ENCODE peak calls at places on chromosomes 13 and 19, in nine cellular contexts. P, H, M, G, J, O, N, L and F are unnamed samples. For H3K4me1, the result is how much of the 10 kb centered on the place peaks cover.

GRCh38 chr19:47755762-47756626 is 10.6 kb downstream of the NOP53 start:
- DNase-seq in P (no peak), O (no peak), L (no peak), J (no peak), N (no peak), M (no peak), H (no peak), G (no peak), F (no peak)

GRCh38 chr13:27770809-27771208 is 21.5 kb upstream of the GSX1 start:
- DNase-seq in G (peak), O (no peak), H (no peak), N (no peak), L (peak), J (peak), P (no peak), M (no peak), F (no peak)

GRCh38 chr19:19170053-19170945 is at the start of gene MEF2B:
- DNase-seq in H (no peak), O (peak), P (peak), J (peak), N (peak), L (peak), M (peak), G (peak), F (peak)

GRCh38 chr19:32691952-32692726 is 518 bp downstream of the NUDT19 start:
- DNase-seq in M (no peak), O (no peak), N (peak), P (no peak), J (peak), H (peak), L (no peak), G (peak), F (peak)

GRCh38 chr19:30256510-30256850 is 115.7 kb upstream of the ZNF536 start:
- DNase-seq in N (no peak), G (no peak), O (no peak), H (no peak), J (peak), M (no peak), L (no peak), P (no peak), F (no peak)

GRCh38 chr13:106277483-106278154 is 257.8 kb downstream of the EFNB2 start:
- DNase-seq in P (no peak), L (no peak), H (no peak), G (no peak), N (no peak), O (no peak), J (no peak), M (no peak), F (no peak)

GRCh38 chr19:45442927-45443461 is 19.3 kb upstream of the ERCC1 start:
- DNase-seq in N (peak), H (peak), P (no peak), L (no peak), J (peak), M (peak), O (no peak), G (peak), F (no peak)

GRCh38 chr13:20129076-20129475 is 31.8 kb downstream of the GJA3 start:
- DNase-seq in O (peak), P (no peak), M (no peak), G (no peak), H (peak), J (no peak), L (no peak), N (no peak), F (no peak)

GRCh38 chr13:38518328-38518727 is 168.5 kb upstream of the FREM2 start:
- DNase-seq in P (no peak), M (no peak), L (no peak), N (no peak), G (no peak), H (no peak), J (no peak), O (no peak), F (no peak)

GRCh38 chr19:56316728-56317127 is 2.1 kb upstream of the ZSCAN5A start:
- DNase-seq in G (no peak), H (no peak), P (no peak), L (peak), N (no peak), J (no peak), M (no peak), O (no peak), F (no peak)

GRCh38 chr19:56321981-56322558 is 7.4 kb upstream of the ZSCAN5A start:
- DNase-seq in J (no peak), G (no peak), O (no peak), M (no peak), P (no peak), H (no peak), N (no peak), L (no peak), F (no peak)

GRCh38 chr19:56317749-56318148 is 3.1 kb upstream of the ZSCAN5A start:
- DNase-seq in M (no peak), G (no peak), O (no peak), P (no peak), J (no peak), N (no peak), L (no peak), H (no peak), F (no peak)

GRCh38 chr19:56324425-56324824 is 9.8 kb upstream of the ZSCAN5A start:
- DNase-seq in H (no peak), O (no peak), M (no peak), G (no peak), N (no peak), J (no peak), P (no peak), L (no peak), F (no peak)

GRCh38 chr19:56321254-56321980 is 6.8 kb upstream of the ZSCAN5A start:
- DNase-seq in M (no peak), N (no peak), O (no peak), H (no peak), G (no peak), L (no peak), P (no peak), J (peak), F (no peak)
- TF ChIP-seq EP300 in M (no peak), N (no peak), O (no peak), H (no peak), G (no peak), L (no peak), P (no peak), J (no peak), F (no peak)

DNA sequence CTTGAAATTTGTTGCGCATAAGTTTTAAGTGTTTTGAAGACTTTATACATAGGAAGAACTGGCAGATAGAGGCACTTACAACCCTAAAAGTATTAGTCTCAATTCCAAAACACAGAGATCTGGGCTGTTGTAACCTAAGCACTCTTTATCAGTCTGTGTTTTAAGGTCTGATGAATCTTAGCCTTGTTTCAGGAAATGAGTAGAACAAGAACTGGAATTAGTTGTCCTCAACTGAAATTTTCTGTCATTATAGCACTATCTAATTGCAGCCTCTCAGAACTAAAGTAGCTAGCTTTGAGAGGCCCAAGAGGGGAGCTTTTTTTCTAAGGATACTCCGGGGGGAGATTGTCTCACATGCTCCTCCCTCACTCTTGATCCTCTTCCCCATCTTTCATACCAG is 13.0 kb downstream of the HNRNPM start:
- DNase-seq in L (no peak), J (no peak), N (no peak), O (no peak), G (no peak), M (no peak), P (no peak), H (no peak), F (no peak)
- H3K4me1 ChIP-seq in L (half or more), J (under half), N (half or more), O (half or more), G (half or more), M (half or more), P (under half), H (half or more), F (under half)

DNA sequence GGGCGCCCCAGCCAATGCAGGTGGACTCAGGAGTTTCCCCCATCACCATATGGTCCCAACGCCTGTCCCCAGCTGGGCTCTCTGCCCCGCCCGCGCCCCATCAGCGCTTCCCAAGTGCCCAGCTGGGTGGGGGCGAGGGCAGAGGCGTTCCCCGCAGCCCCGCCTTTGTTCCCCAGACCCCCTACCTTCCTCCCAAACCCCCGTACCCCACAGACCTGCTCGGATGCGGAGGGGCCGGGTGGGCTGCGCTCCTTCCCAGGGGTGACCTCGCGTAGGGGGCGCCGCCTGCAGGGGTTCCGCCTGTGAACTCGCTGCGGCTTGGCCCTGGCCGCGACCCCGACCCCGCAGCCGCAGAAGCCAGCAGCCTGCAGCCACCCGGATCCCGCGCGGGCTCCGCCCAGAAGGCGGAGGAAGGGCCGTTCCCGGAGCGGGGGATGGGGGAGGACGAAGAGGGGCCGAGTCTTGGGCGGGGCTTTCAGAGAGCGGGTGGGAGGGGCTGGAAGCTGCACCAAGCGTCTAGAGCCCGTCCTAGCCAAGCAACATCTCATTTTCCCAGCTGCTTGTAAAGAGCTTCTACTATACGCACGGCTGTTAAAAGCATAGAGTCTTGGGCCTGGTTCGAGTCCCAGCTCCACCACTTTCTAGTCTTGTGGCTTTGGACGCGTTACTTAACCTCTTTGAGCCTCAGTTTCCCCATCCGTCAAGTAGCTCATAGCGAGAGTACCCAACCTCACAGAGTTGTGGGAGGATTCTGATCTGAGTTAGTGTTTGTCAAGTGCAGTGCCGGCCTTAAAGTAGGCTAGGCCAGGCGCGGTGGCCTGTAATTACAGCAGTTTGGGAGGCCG is at the start of gene RAB3D:
- DNase-seq in P (peak), O (peak), M (peak), J (peak), N (peak), L (peak), H (peak), G (peak), F (peak)
- TF ChIP-seq EP300 in P (no peak), O (no peak), M (peak), J (no peak), N (no peak), L (no peak), H (no peak), G (no peak), F (no peak)

GRCh38 chr19:39434123-39435076 is 1.3 kb downstream of the RPS16 start:
- DNase-seq in O (no peak), J (no peak), P (no peak), H (no peak), M (no peak), N (no peak), L (no peak), G (peak), F (no peak)
- H3K4me1 ChIP-seq in O (under half), J (under half), P (under half), H (under half), M (half or more), N (half or more), L (half or more), G (half or more), F (under half)

GRCh38 chr13:34611678-34612077 is 330.4 kb upstream of the NBEA start:
- DNase-seq in M (no peak), G (no peak), L (no peak), N (no peak), J (no peak), H (no peak), P (no peak), O (no peak), F (no peak)
- TF ChIP-seq EP300 in M (no peak), G (no peak), L (no peak), N (no peak), J (no peak), H (no peak), P (no peak), O (no peak), F (no peak)

GRCh38 chr19:1857648-1858326 is 5.6 kb downstream of the KLF16 start:
- DNase-seq in N (no peak), P (no peak), J (no peak), O (no peak), H (no peak), M (no peak), G (no peak), L (no peak), F (no peak)
- H3K4me1 ChIP-seq in N (half or more), P (half or more), J (half or more), O (half or more), H (half or more), M (half or more), G (half or more), L (half or more), F (under half)